ENCODE peak calls at places on chromosomes 2 and 18, in four cellular contexts. W is activated T-helper 2 cell treated with anti-CD3 and anti-CD28 coated beads, Interferon-gamma antibody, Interleukin-2, Interleukin-4, amounts not matched to agents 10 μg/mL and 5 μg/mL and 100 μg/mL, durations not matched to agents 14 hours and 24 hours and 36 hours; X is effector CD8-positive, alpha-beta T cell; S is central memory CD4-positive, alpha-beta T cell. Z is an unnamed sample.

GRCh38 chr2:189261431-189261841 is 81.9 kb upstream of the COL5A2 start:
- DNase-seq in X (no peak), W (no peak), S (peak; percentile 9), Z (no peak)

GRCh38 chr2:39377226-39377939 is 59.7 kb downstream of the MAP4K3 start:
- DNase-seq in X (no peak), W (no peak), S (no peak), Z (no peak)

GRCh38 chr2:61436092-61436491 is 34.8 kb downstream of the USP34 start:
- DNase-seq in W (no peak), S (no peak), X (no peak), Z (no peak)

GRCh38 chr2:138818479-138818878 is 38.3 kb upstream of the NXPH2 start:
- DNase-seq in X (no peak), S (no peak), W (no peak), Z (no peak)

GRCh38 chr18:61530681-61531080 is 197.5 kb downstream of the CDH20 start:
- DNase-seq in S (no peak), X (no peak), W (no peak), Z (no peak)

GRCh38 chr2:160522951-160523700 is 29.5 kb upstream of the RBMS1 start:
- DNase-seq in W (no peak), S (no peak), X (no peak), Z (no peak)

GRCh38 chr18:13107074-13107473 is 111.5 kb upstream of the LDLRAD4 start:
- DNase-seq in W (no peak), S (no peak), X (no peak), Z (no peak)

GRCh38 chr2:101734511-101735165 is 37.1 kb downstream of the MAP4K4 start:
- DNase-seq in W (no peak), S (no peak), X (no peak), Z (no peak)

GRCh38 chr2:160469164-160469563 is 24.4 kb downstream of the RBMS1 start:
- DNase-seq in X (no peak), W (no peak), S (no peak), Z (no peak)

GRCh38 chr2:100071350-100072043 is 70.9 kb downstream of the AFF3 start:
- DNase-seq in W (no peak), X (no peak), S (no peak), Z (no peak)

GRCh38 chr2:126990200-126990599 is 91.5 kb downstream of the TEX51 start:
- DNase-seq in X (no peak), S (no peak), W (no peak), Z (no peak)

GRCh38 chr2:43985359-43985758 is 10.4 kb downstream of the LRPPRC start:
- DNase-seq in W (no peak), S (no peak), X (no peak), Z (no peak)

GRCh38 chr2:157692768-157693167 is 64.1 kb upstream of the ACVR1C start:
- DNase-seq in S (no peak), W (no peak), X (no peak), Z (no peak)

GRCh38 chr2:109193807-109194702 is 65.0 kb downstream of the SH3RF3 start:
- DNase-seq in X (no peak), S (no peak), W (no peak), Z (no peak)

GRCh38 chr18:79576686-79577351 is 102.8 kb upstream of the CTDP1 start:
- DNase-seq in S (no peak), X (no peak), W (no peak), Z (no peak)

GRCh38 chr2:10079931-10080535 is at the start of gene CYS1:
- DNase-seq in X (no peak), W (no peak), S (no peak), Z (no peak)

GRCh38 chr2:23287250-23287704 is 97.7 kb upstream of the KLHL29 start:
- DNase-seq in W (no peak), X (no peak), S (no peak), Z (no peak)

GRCh38 chr2:229591611-229592010 is 122.7 kb downstream of the DNER start:
- DNase-seq in W (no peak), S (no peak), X (no peak), Z (no peak)